ENCODE peak calls at places on chromosome 4, in six cellular contexts. One of them, this sample, is unnamed.

GRCh38 chr4:126395661-126396060 is 1080.9 kb downstream of the FAT4 start:
- DNase-seq in progenitor cell of endocrine pancreas: no peak
- DNase-seq in retinal pigment epithelial cell: no peak
- DNase-seq in stomach: no peak
- DNase-seq in thyroid gland: no peak
- DNase-seq in mammary epithelial cell: peak; percentile 55
- DNase-seq in this sample: no peak

GRCh38 chr4:11079171-11079570 is 349.5 kb downstream of the HS3ST1 start:
- DNase-seq in progenitor cell of endocrine pancreas: no peak
- DNase-seq in retinal pigment epithelial cell: no peak
- DNase-seq in stomach: no peak
- DNase-seq in thyroid gland: no peak
- DNase-seq in mammary epithelial cell: peak; percentile 10
- DNase-seq in this sample: no peak

GRCh38 chr4:138095378-138095777 is 146.8 kb downstream of the SLC7A11 start:
- DNase-seq in progenitor cell of endocrine pancreas: no peak
- DNase-seq in retinal pigment epithelial cell: no peak
- DNase-seq in stomach: no peak
- DNase-seq in thyroid gland: no peak
- DNase-seq in mammary epithelial cell: no peak
- DNase-seq in this sample: no peak

GRCh38 chr4:57249083-57249482 is 138.9 kb upstream of the IGFBP7 start:
- DNase-seq in progenitor cell of endocrine pancreas: no peak
- DNase-seq in retinal pigment epithelial cell: peak; percentile 50
- DNase-seq in stomach: no peak
- DNase-seq in thyroid gland: no peak
- DNase-seq in mammary epithelial cell: peak; percentile 85
- DNase-seq in this sample: peak; percentile 67

GRCh38 chr4:19711871-19712270 is 539.8 kb upstream of the SLIT2 start:
- DNase-seq in progenitor cell of endocrine pancreas: no peak
- DNase-seq in retinal pigment epithelial cell: peak; percentile 18
- DNase-seq in stomach: no peak
- DNase-seq in thyroid gland: no peak
- DNase-seq in mammary epithelial cell: peak; percentile 2
- DNase-seq in this sample: no peak

GRCh38 chr4:60657802-60658201 is 542.3 kb upstream of the ADGRL3 start:
- DNase-seq in progenitor cell of endocrine pancreas: no peak
- DNase-seq in retinal pigment epithelial cell: no peak
- DNase-seq in stomach: no peak
- DNase-seq in thyroid gland: no peak
- DNase-seq in mammary epithelial cell: no peak
- DNase-seq in this sample: no peak

GRCh38 chr4:113077611-113078010 is 28.2 kb downstream of the ANK2 start:
- DNase-seq in progenitor cell of endocrine pancreas: no peak
- DNase-seq in retinal pigment epithelial cell: no peak
- DNase-seq in stomach: no peak
- DNase-seq in thyroid gland: no peak
- DNase-seq in mammary epithelial cell: no peak
- DNase-seq in this sample: no peak

GRCh38 chr4:173002840-173003561 is 165.6 kb upstream of the GALNT7 start:
- DNase-seq in progenitor cell of endocrine pancreas: no peak
- DNase-seq in retinal pigment epithelial cell: no peak
- DNase-seq in stomach: no peak
- DNase-seq in thyroid gland: no peak
- DNase-seq in mammary epithelial cell: no peak
- DNase-seq in this sample: no peak

GRCh38 chr4:21130606-21131005 is 430.3 kb downstream of the PACRGL start:
- DNase-seq in progenitor cell of endocrine pancreas: no peak
- DNase-seq in retinal pigment epithelial cell: no peak
- DNase-seq in stomach: no peak
- DNase-seq in thyroid gland: no peak
- DNase-seq in mammary epithelial cell: no peak
- DNase-seq in this sample: no peak

GRCh38 chr4:139900964-139901376 is 235.4 kb downstream of the MGST2 start:
- DNase-seq in progenitor cell of endocrine pancreas: no peak
- DNase-seq in retinal pigment epithelial cell: no peak
- DNase-seq in stomach: no peak
- DNase-seq in thyroid gland: no peak
- DNase-seq in mammary epithelial cell: peak; percentile 56
- DNase-seq in this sample: no peak

GRCh38 chr4:187251896-187252295 is 528.2 kb upstream of the FAT1 start:
- DNase-seq in progenitor cell of endocrine pancreas: no peak
- DNase-seq in retinal pigment epithelial cell: no peak
- DNase-seq in stomach: no peak
- DNase-seq in thyroid gland: no peak
- DNase-seq in mammary epithelial cell: no peak
- DNase-seq in this sample: no peak

GRCh38 chr4:97500423-97500822 is 642.9 kb downstream of the STPG2 start:
- DNase-seq in progenitor cell of endocrine pancreas: no peak
- DNase-seq in retinal pigment epithelial cell: no peak
- DNase-seq in stomach: no peak
- DNase-seq in thyroid gland: no peak
- DNase-seq in mammary epithelial cell: no peak
- DNase-seq in this sample: no peak

GRCh38 chr4:100842856-100843255 is 325.0 kb upstream of the EMCN start:
- DNase-seq in progenitor cell of endocrine pancreas: no peak
- DNase-seq in retinal pigment epithelial cell: no peak
- DNase-seq in stomach: no peak
- DNase-seq in thyroid gland: no peak
- DNase-seq in mammary epithelial cell: no peak
- DNase-seq in this sample: no peak

GRCh38 chr4:81030617-81031388 is at the start of gene BMP3:
- DNase-seq in progenitor cell of endocrine pancreas: peak; percentile 20
- DNase-seq in retinal pigment epithelial cell: no peak
- DNase-seq in stomach: no peak
- DNase-seq in thyroid gland: peak; percentile 4
- DNase-seq in mammary epithelial cell: peak; percentile 25
- DNase-seq in this sample: no peak

GRCh38 chr4:140296335-140296753 is 77.1 kb upstream of the SCOC start:
- DNase-seq in progenitor cell of endocrine pancreas: no peak
- DNase-seq in retinal pigment epithelial cell: no peak
- DNase-seq in stomach: peak; percentile 29
- DNase-seq in thyroid gland: peak; percentile 22
- DNase-seq in mammary epithelial cell: peak; percentile 42
- DNase-seq in this sample: peak; percentile 79

GRCh38 chr4:64581422-64581821 is 172.2 kb upstream of the TECRL start:
- DNase-seq in progenitor cell of endocrine pancreas: no peak
- DNase-seq in retinal pigment epithelial cell: no peak
- DNase-seq in stomach: no peak
- DNase-seq in thyroid gland: no peak
- DNase-seq in mammary epithelial cell: peak; percentile 51
- DNase-seq in this sample: no peak

GRCh38 chr4:130110189-130110588 is 1014.2 kb downstream of the C4orf33 start:
- DNase-seq in progenitor cell of endocrine pancreas: no peak
- DNase-seq in retinal pigment epithelial cell: no peak
- DNase-seq in stomach: no peak
- DNase-seq in thyroid gland: no peak
- DNase-seq in mammary epithelial cell: no peak
- DNase-seq in this sample: no peak

GRCh38 chr4:2408401-2408958 is 10.0 kb downstream of the ZFYVE28 start:
- DNase-seq in progenitor cell of endocrine pancreas: no peak
- DNase-seq in retinal pigment epithelial cell: no peak
- DNase-seq in stomach: no peak
- DNase-seq in thyroid gland: no peak
- DNase-seq in mammary epithelial cell: no peak
- DNase-seq in this sample: no peak

GRCh38 chr4:110508827-110509446 is 33.0 kb downstream of the ENPEP start:
- DNase-seq in progenitor cell of endocrine pancreas: no peak
- DNase-seq in retinal pigment epithelial cell: no peak
- DNase-seq in stomach: no peak
- DNase-seq in thyroid gland: no peak
- DNase-seq in mammary epithelial cell: peak; percentile 8
- DNase-seq in this sample: no peak

GRCh38 chr4:961651-962230 is 11.6 kb downstream of the DGKQ start:
- DNase-seq in progenitor cell of endocrine pancreas: no peak
- DNase-seq in retinal pigment epithelial cell: no peak
- DNase-seq in stomach: no peak
- DNase-seq in thyroid gland: no peak
- DNase-seq in mammary epithelial cell: no peak
- DNase-seq in this sample: no peak

GRCh38 chr4:187236491-187236890 is 512.8 kb upstream of the FAT1 start:
- DNase-seq in progenitor cell of endocrine pancreas: no peak
- DNase-seq in retinal pigment epithelial cell: peak; percentile 68
- DNase-seq in stomach: no peak
- DNase-seq in thyroid gland: no peak
- DNase-seq in mammary epithelial cell: peak; percentile 39
- DNase-seq in this sample: peak; percentile 79

GRCh38 chr4:176999943-177000543 is 207.3 kb upstream of the VEGFC start:
- DNase-seq in progenitor cell of endocrine pancreas: no peak
- DNase-seq in retinal pigment epithelial cell: no peak
- DNase-seq in stomach: no peak
- DNase-seq in thyroid gland: peak; percentile 2
- DNase-seq in mammary epithelial cell: peak; percentile 56
- DNase-seq in this sample: no peak

GRCh38 chr4:27066591-27066990 is 205.9 kb downstream of the STIM2 start:
- DNase-seq in progenitor cell of endocrine pancreas: no peak
- DNase-seq in retinal pigment epithelial cell: no peak
- DNase-seq in stomach: peak; percentile 43
- DNase-seq in thyroid gland: no peak
- DNase-seq in mammary epithelial cell: no peak
- DNase-seq in this sample: no peak

GRCh38 chr4:2445571-2445970 is 23.3 kb upstream of the RNF4 start:
- DNase-seq in progenitor cell of endocrine pancreas: no peak
- DNase-seq in retinal pigment epithelial cell: no peak
- DNase-seq in stomach: no peak
- DNase-seq in thyroid gland: no peak
- DNase-seq in mammary epithelial cell: no peak
- DNase-seq in this sample: no peak

GRCh38 chr4:83335691-83336090 is 1.0 kb upstream of the HPSE start:
- DNase-seq in progenitor cell of endocrine pancreas: no peak
- DNase-seq in retinal pigment epithelial cell: no peak
- DNase-seq in stomach: no peak
- DNase-seq in thyroid gland: no peak
- DNase-seq in mammary epithelial cell: no peak
- DNase-seq in this sample: no peak

GRCh38 chr4:174122705-174123104 is 160.8 kb downstream of the FBXO8 start:
- DNase-seq in progenitor cell of endocrine pancreas: no peak
- DNase-seq in retinal pigment epithelial cell: no peak
- DNase-seq in stomach: no peak
- DNase-seq in thyroid gland: no peak
- DNase-seq in mammary epithelial cell: no peak
- DNase-seq in this sample: no peak

GRCh38 chr4:176769519-176769918 is 23.2 kb downstream of the VEGFC start:
- DNase-seq in progenitor cell of endocrine pancreas: no peak
- DNase-seq in retinal pigment epithelial cell: peak; percentile 86
- DNase-seq in stomach: no peak
- DNase-seq in thyroid gland: no peak
- DNase-seq in mammary epithelial cell: peak; percentile 93
- DNase-seq in this sample: peak; percentile 56

DNA sequence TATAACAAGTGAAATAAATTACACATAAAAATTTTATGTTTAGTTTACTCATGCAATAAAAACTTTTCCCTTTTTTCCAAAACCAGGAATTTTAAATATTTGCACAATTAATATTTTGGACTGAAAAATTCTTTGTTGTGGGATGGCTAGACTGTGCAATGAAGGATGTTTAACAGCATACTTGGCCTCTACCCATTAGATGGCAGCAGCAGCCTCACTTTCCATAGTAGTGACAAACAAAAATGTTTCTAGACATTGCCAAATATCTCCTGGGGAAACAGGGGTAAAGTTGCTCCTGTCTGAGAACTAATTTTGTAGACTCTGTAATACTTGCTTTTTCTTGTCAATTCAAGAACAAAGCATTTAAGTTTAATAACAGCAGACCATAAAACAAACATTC is 49.8 kb downstream of the SCLT1 start:
- DNase-seq in progenitor cell of endocrine pancreas: no peak
- DNase-seq in retinal pigment epithelial cell: no peak
- DNase-seq in stomach: no peak
- DNase-seq in thyroid gland: no peak
- DNase-seq in mammary epithelial cell: no peak
- DNase-seq in this sample: no peak
- TF ChIP-seq CTCF in progenitor cell of endocrine pancreas: peak; percentile 24
- TF ChIP-seq CTCF in retinal pigment epithelial cell: peak; percentile 41
- TF ChIP-seq CTCF in stomach: no peak
- TF ChIP-seq CTCF in thyroid gland: no peak
- TF ChIP-seq CTCF in mammary epithelial cell: no peak
- TF ChIP-seq CTCF in this sample: peak; percentile 46

GRCh38 chr4:16516796-16517413 is 290.6 kb upstream of the TAPT1 start:
- DNase-seq in progenitor cell of endocrine pancreas: no peak
- DNase-seq in retinal pigment epithelial cell: no peak
- DNase-seq in stomach: peak; percentile 36
- DNase-seq in thyroid gland: peak; percentile 77
- DNase-seq in mammary epithelial cell: no peak
- DNase-seq in this sample: no peak
- TF ChIP-seq CTCF in progenitor cell of endocrine pancreas: no peak
- TF ChIP-seq CTCF in retinal pigment epithelial cell: peak; percentile 66
- TF ChIP-seq CTCF in stomach: peak; percentile 13
- TF ChIP-seq CTCF in thyroid gland: peak; percentile 66
- TF ChIP-seq CTCF in mammary epithelial cell: no peak
- TF ChIP-seq CTCF in this sample: peak; percentile 60

GRCh38 chr4:78075986-78076385 is 18.9 kb downstream of the FRAS1 start:
- DNase-seq in progenitor cell of endocrine pancreas: no peak
- DNase-seq in retinal pigment epithelial cell: no peak
- DNase-seq in stomach: no peak
- DNase-seq in thyroid gland: no peak
- DNase-seq in mammary epithelial cell: no peak
- DNase-seq in this sample: no peak

GRCh38 chr4:78069859-78070258 is 12.7 kb downstream of the FRAS1 start:
- DNase-seq in progenitor cell of endocrine pancreas: no peak
- DNase-seq in retinal pigment epithelial cell: no peak
- DNase-seq in stomach: no peak
- DNase-seq in thyroid gland: no peak
- DNase-seq in mammary epithelial cell: no peak
- DNase-seq in this sample: no peak

GRCh38 chr4:78078101-78078500 is 21.0 kb downstream of the FRAS1 start:
- DNase-seq in progenitor cell of endocrine pancreas: no peak
- DNase-seq in retinal pigment epithelial cell: no peak
- DNase-seq in stomach: no peak
- DNase-seq in thyroid gland: no peak
- DNase-seq in mammary epithelial cell: no peak
- DNase-seq in this sample: no peak

GRCh38 chr4:78070731-78071282 is 13.7 kb downstream of the FRAS1 start:
- DNase-seq in progenitor cell of endocrine pancreas: no peak
- DNase-seq in retinal pigment epithelial cell: no peak
- DNase-seq in stomach: no peak
- DNase-seq in thyroid gland: no peak
- DNase-seq in mammary epithelial cell: peak; percentile 11
- DNase-seq in this sample: no peak

GRCh38 chr4:78074747-78075146 is 17.6 kb downstream of the FRAS1 start:
- DNase-seq in progenitor cell of endocrine pancreas: no peak
- DNase-seq in retinal pigment epithelial cell: no peak
- DNase-seq in stomach: no peak
- DNase-seq in thyroid gland: no peak
- DNase-seq in mammary epithelial cell: no peak
- DNase-seq in this sample: no peak
- TF ChIP-seq CTCF in progenitor cell of endocrine pancreas: no peak
- TF ChIP-seq CTCF in retinal pigment epithelial cell: no peak
- TF ChIP-seq CTCF in stomach: no peak
- TF ChIP-seq CTCF in thyroid gland: no peak
- TF ChIP-seq CTCF in mammary epithelial cell: no peak
- TF ChIP-seq CTCF in this sample: no peak

DNA sequence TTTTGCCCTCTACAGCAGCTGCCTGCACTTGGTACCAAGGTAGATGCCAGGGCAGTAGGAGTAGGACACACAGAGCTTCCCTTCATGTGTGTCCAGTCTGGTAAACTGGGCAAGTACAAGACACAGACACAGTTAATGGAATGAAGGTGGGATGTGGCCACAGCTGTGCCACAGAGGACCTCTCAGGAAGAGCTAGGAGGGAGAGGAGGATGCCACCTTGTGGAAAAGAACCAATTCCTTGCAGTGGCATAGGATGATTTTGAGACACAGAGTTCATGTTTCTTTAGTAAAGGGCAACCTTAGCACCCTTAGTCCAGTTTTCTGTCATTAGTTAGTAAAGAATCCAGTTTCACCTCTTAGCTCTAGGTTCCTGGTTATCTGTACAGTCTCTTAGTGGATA is 36.3 kb upstream of the TBC1D14 start:
- DNase-seq in progenitor cell of endocrine pancreas: no peak
- DNase-seq in retinal pigment epithelial cell: no peak
- DNase-seq in stomach: no peak
- DNase-seq in thyroid gland: no peak
- DNase-seq in mammary epithelial cell: no peak
- DNase-seq in this sample: no peak
- TF ChIP-seq CTCF in progenitor cell of endocrine pancreas: no peak
- TF ChIP-seq CTCF in retinal pigment epithelial cell: peak; percentile 41
- TF ChIP-seq CTCF in stomach: no peak
- TF ChIP-seq CTCF in thyroid gland: no peak
- TF ChIP-seq CTCF in mammary epithelial cell: no peak
- TF ChIP-seq CTCF in this sample: peak; percentile 49